ENCODE peak calls at places on chromosomes 4 and X, in five cellular contexts. One of them, this sample, is unnamed.

GRCh38 chr4:38567448-38567847 is 96.6 kb upstream of the KLF3 start:
- DNase-seq in suprapubic skin: no peak
- DNase-seq in CD8-positive, alpha-beta T cell: no peak
- DNase-seq in endodermal cell: no peak
- DNase-seq in tibial nerve: no peak
- DNase-seq in this sample: no peak

GRCh38 chr4:148300877-148301276 is 141.3 kb downstream of the NR3C2 start:
- DNase-seq in suprapubic skin: no peak
- DNase-seq in CD8-positive, alpha-beta T cell: no peak
- DNase-seq in endodermal cell: no peak
- DNase-seq in tibial nerve: no peak
- DNase-seq in this sample: no peak

GRCh38 chr4:119299221-119300071 is 22.5 kb downstream of the FABP2 start:
- DNase-seq in suprapubic skin: no peak
- DNase-seq in CD8-positive, alpha-beta T cell: no peak
- DNase-seq in endodermal cell: peak; percentile 45
- DNase-seq in tibial nerve: no peak
- DNase-seq in this sample: no peak

GRCh38 chr4:151599876-151600275 is 160.9 kb downstream of the GATB start:
- DNase-seq in suprapubic skin: no peak
- DNase-seq in CD8-positive, alpha-beta T cell: no peak
- DNase-seq in endodermal cell: no peak
- DNase-seq in tibial nerve: no peak
- DNase-seq in this sample: no peak

GRCh38 chrX:131405497-131405896 is 116.4 kb upstream of the IGSF1 start:
- DNase-seq in suprapubic skin: no peak
- DNase-seq in CD8-positive, alpha-beta T cell: no peak
- DNase-seq in endodermal cell: peak; percentile 44
- DNase-seq in tibial nerve: no peak
- DNase-seq in this sample: no peak

GRCh38 chr4:108700358-108700757 is 50.0 kb downstream of the OSTC start:
- DNase-seq in suprapubic skin: no peak
- DNase-seq in CD8-positive, alpha-beta T cell: no peak
- DNase-seq in endodermal cell: no peak
- DNase-seq in tibial nerve: no peak
- DNase-seq in this sample: no peak

GRCh38 chr4:143482753-143483362 is 30.6 kb upstream of the SMARCA5 start:
- DNase-seq in suprapubic skin: no peak
- DNase-seq in CD8-positive, alpha-beta T cell: no peak
- DNase-seq in endodermal cell: no peak
- DNase-seq in tibial nerve: peak; percentile 50
- DNase-seq in this sample: no peak

GRCh38 chrX:40031861-40032422 is 65.8 kb downstream of the BCOR start:
- DNase-seq in suprapubic skin: no peak
- DNase-seq in CD8-positive, alpha-beta T cell: no peak
- DNase-seq in endodermal cell: no peak
- DNase-seq in tibial nerve: no peak
- DNase-seq in this sample: no peak

GRCh38 chr4:31674313-31674947 is 954.3 kb downstream of the PCDH7 start:
- DNase-seq in suprapubic skin: no peak
- DNase-seq in CD8-positive, alpha-beta T cell: no peak
- DNase-seq in endodermal cell: peak; percentile 59
- DNase-seq in tibial nerve: no peak
- DNase-seq in this sample: no peak

GRCh38 chr4:75673959-75674328 is 733 bp upstream of the G3BP2 start:
- DNase-seq in suprapubic skin: no peak
- DNase-seq in CD8-positive, alpha-beta T cell: no peak
- DNase-seq in endodermal cell: peak; percentile 46
- DNase-seq in tibial nerve: no peak
- DNase-seq in this sample: no peak

GRCh38 chrX:150548684-150549083 is 19.7 kb upstream of the MTM1 start:
- DNase-seq in suprapubic skin: no peak
- DNase-seq in CD8-positive, alpha-beta T cell: no peak
- DNase-seq in endodermal cell: no peak
- DNase-seq in tibial nerve: no peak
- DNase-seq in this sample: no peak

GRCh38 chrX:154735695-154736393 is 15.0 kb downstream of the GAB3 start:
- DNase-seq in suprapubic skin: no peak
- DNase-seq in CD8-positive, alpha-beta T cell: no peak
- DNase-seq in endodermal cell: no peak
- DNase-seq in tibial nerve: peak; percentile 52
- DNase-seq in this sample: no peak

GRCh38 chr4:153040677-153041076 is 104.6 kb downstream of the FHDC1 start:
- DNase-seq in suprapubic skin: no peak
- DNase-seq in CD8-positive, alpha-beta T cell: no peak
- DNase-seq in endodermal cell: no peak
- DNase-seq in tibial nerve: no peak
- DNase-seq in this sample: no peak

GRCh38 chr4:180434131-180434895 is 1808.9 kb upstream of the TENM3 start:
- DNase-seq in suprapubic skin: no peak
- DNase-seq in CD8-positive, alpha-beta T cell: no peak
- DNase-seq in endodermal cell: no peak
- DNase-seq in tibial nerve: no peak
- DNase-seq in this sample: no peak

GRCh38 chrX:50618788-50619558 is 148.3 kb upstream of the DGKK start:
- DNase-seq in suprapubic skin: no peak
- DNase-seq in CD8-positive, alpha-beta T cell: no peak
- DNase-seq in endodermal cell: no peak
- DNase-seq in tibial nerve: no peak
- DNase-seq in this sample: no peak

GRCh38 chrX:135484636-135485289 is 35.7 kb upstream of the INTS6L start:
- DNase-seq in suprapubic skin: no peak
- DNase-seq in CD8-positive, alpha-beta T cell: no peak
- DNase-seq in endodermal cell: no peak
- DNase-seq in tibial nerve: peak; percentile 5
- DNase-seq in this sample: peak; percentile 11

GRCh38 chrX:96483642-96484160 is 200.9 kb upstream of the DIAPH2 start:
- DNase-seq in suprapubic skin: no peak
- DNase-seq in CD8-positive, alpha-beta T cell: no peak
- DNase-seq in endodermal cell: no peak
- DNase-seq in tibial nerve: no peak
- DNase-seq in this sample: no peak

GRCh38 chrX:40300286-40300890 is 202.6 kb upstream of the BCOR start:
- DNase-seq in suprapubic skin: no peak
- DNase-seq in CD8-positive, alpha-beta T cell: no peak
- DNase-seq in endodermal cell: no peak
- DNase-seq in tibial nerve: no peak
- DNase-seq in this sample: no peak

GRCh38 chrX:29397506-29397905 is 810.3 kb downstream of the IL1RAPL1 start:
- DNase-seq in suprapubic skin: no peak
- DNase-seq in CD8-positive, alpha-beta T cell: no peak
- DNase-seq in endodermal cell: no peak
- DNase-seq in tibial nerve: no peak
- DNase-seq in this sample: no peak

DNA sequence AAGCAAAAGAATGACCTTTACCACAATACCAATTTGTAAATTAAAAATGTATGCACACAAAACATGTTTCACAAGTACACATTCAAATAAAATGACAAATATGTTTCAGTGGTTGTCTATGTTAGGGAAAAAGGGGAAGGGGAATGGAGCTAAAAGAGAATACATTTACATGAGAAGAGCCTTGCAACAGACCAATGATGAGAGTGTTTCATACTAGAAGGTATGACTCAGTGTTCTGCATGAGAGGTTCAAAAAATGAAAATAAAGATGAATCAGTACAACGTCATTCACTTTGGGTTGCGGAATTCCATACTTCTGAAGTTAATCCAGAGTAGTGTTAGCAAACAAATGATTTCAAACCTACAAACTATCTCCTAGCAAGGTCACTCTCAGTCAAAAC is 51.7 kb downstream of the RPGR start:
- DNase-seq in suprapubic skin: no peak
- DNase-seq in CD8-positive, alpha-beta T cell: no peak
- DNase-seq in endodermal cell: no peak
- DNase-seq in tibial nerve: no peak
- DNase-seq in this sample: no peak
- H3K27ac ChIP-seq in suprapubic skin: no peak overlapping the region
- H3K27ac ChIP-seq in CD8-positive, alpha-beta T cell: no peak overlapping the region
- H3K27ac ChIP-seq in endodermal cell: no peak overlapping the region
- H3K27ac ChIP-seq in tibial nerve: no peak overlapping the region
- H3K27ac ChIP-seq in this sample: no peak overlapping the region

GRCh38 chrX:119417376-119417775 is 18.2 kb downstream of the SLC25A43 start:
- DNase-seq in suprapubic skin: no peak
- DNase-seq in CD8-positive, alpha-beta T cell: no peak
- DNase-seq in endodermal cell: no peak
- DNase-seq in tibial nerve: no peak
- DNase-seq in this sample: no peak
- TF ChIP-seq CTCF in suprapubic skin: no peak
- TF ChIP-seq CTCF in CD8-positive, alpha-beta T cell: no peak
- TF ChIP-seq CTCF in endodermal cell: no peak
- TF ChIP-seq CTCF in tibial nerve: no peak
- TF ChIP-seq CTCF in this sample: no peak

GRCh38 chr4:53003959-53004358 is 141.8 kb downstream of the RASL11B start:
- DNase-seq in suprapubic skin: no peak
- DNase-seq in CD8-positive, alpha-beta T cell: no peak
- DNase-seq in endodermal cell: no peak
- DNase-seq in tibial nerve: no peak
- DNase-seq in this sample: no peak
- H3K4me3 ChIP-seq in suprapubic skin: no peak overlapping the region
- H3K4me3 ChIP-seq in CD8-positive, alpha-beta T cell: no peak overlapping the region
- H3K4me3 ChIP-seq in endodermal cell: no peak overlapping the region
- H3K4me3 ChIP-seq in tibial nerve: no peak overlapping the region
- H3K4me3 ChIP-seq in this sample: no peak overlapping the region

GRCh38 chrX:16711219-16712115 is 1.0 kb downstream of the CTPS2 start:
- DNase-seq in suprapubic skin: peak; percentile 65
- DNase-seq in CD8-positive, alpha-beta T cell: peak; percentile 49
- DNase-seq in endodermal cell: peak; percentile 45
- DNase-seq in tibial nerve: no peak
- DNase-seq in this sample: no peak
- H3K27ac ChIP-seq in suprapubic skin: peak overlapping the region; percentile 88
- H3K27ac ChIP-seq in CD8-positive, alpha-beta T cell: peak overlapping the region; percentile 33
- H3K27ac ChIP-seq in endodermal cell: peak overlapping the region; percentile 44
- H3K27ac ChIP-seq in tibial nerve: peak overlapping the region; percentile 75
- H3K27ac ChIP-seq in this sample: peak overlapping the region; percentile 83

GRCh38 chr4:78033859-78034258 is 23.3 kb upstream of the FRAS1 start:
- DNase-seq in suprapubic skin: no peak
- DNase-seq in CD8-positive, alpha-beta T cell: no peak
- DNase-seq in endodermal cell: no peak
- DNase-seq in tibial nerve: no peak
- DNase-seq in this sample: no peak

GRCh38 chr4:78031457-78031856 is 25.7 kb upstream of the FRAS1 start:
- DNase-seq in suprapubic skin: no peak
- DNase-seq in CD8-positive, alpha-beta T cell: no peak
- DNase-seq in endodermal cell: no peak
- DNase-seq in tibial nerve: no peak
- DNase-seq in this sample: no peak

GRCh38 chr4:78032929-78033328 is 24.2 kb upstream of the FRAS1 start:
- DNase-seq in suprapubic skin: no peak
- DNase-seq in CD8-positive, alpha-beta T cell: no peak
- DNase-seq in endodermal cell: no peak
- DNase-seq in tibial nerve: no peak
- DNase-seq in this sample: no peak

DNA sequence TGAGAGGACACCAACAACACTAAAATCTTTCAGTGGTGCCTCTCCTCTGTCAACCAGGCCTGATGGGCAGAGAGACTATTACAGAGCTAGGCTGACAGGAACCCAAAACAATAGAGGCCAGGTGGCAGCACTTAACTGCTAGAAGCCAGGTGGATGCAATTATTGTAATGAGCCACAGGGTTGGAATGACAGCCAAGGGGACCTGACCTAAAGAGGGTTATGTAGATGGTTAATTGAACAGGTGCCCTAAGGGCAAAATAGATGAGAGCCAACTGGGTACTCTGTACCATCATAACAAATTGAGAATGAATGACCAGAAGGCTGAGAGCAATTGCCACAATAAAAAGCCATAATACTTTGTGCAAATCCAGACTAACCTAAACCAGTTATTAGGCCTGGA is 24.7 kb upstream of the FRAS1 start:
- DNase-seq in suprapubic skin: no peak
- DNase-seq in CD8-positive, alpha-beta T cell: no peak
- DNase-seq in endodermal cell: no peak
- DNase-seq in tibial nerve: no peak
- DNase-seq in this sample: no peak
- TF ChIP-seq CTCF in suprapubic skin: no peak
- TF ChIP-seq CTCF in CD8-positive, alpha-beta T cell: no peak
- TF ChIP-seq CTCF in endodermal cell: no peak
- TF ChIP-seq CTCF in tibial nerve: no peak
- TF ChIP-seq CTCF in this sample: no peak

GRCh38 chr4:7871356-7871755 is 68.3 kb downstream of the AFAP1 start:
- DNase-seq in suprapubic skin: no peak
- DNase-seq in CD8-positive, alpha-beta T cell: no peak
- DNase-seq in endodermal cell: no peak
- DNase-seq in tibial nerve: no peak
- DNase-seq in this sample: no peak
- H3K4me3 ChIP-seq in suprapubic skin: no peak overlapping the region
- H3K4me3 ChIP-seq in CD8-positive, alpha-beta T cell: no peak overlapping the region
- H3K4me3 ChIP-seq in endodermal cell: no peak overlapping the region
- H3K4me3 ChIP-seq in tibial nerve: no peak overlapping the region
- H3K4me3 ChIP-seq in this sample: peak overlapping the region; percentile 0

DNA sequence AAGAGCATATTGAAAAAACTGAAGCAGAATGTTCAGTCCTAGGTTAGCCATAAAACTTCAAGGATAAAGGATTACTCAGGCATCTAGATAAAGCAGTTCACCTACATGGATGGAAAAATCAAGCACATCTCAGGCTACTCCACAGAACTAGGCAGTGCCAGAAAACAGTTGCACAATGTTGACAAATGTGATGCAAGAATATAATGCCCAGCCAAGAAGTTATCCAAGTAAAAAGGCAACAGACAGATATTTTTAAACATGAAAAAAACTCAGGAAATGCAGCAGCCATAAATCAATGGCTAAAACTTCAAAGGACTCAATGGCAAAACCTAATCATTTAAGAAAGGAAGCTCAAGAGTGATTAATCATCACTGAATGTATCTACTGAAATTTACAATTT is 456.0 kb upstream of the FAM241A start:
- DNase-seq in suprapubic skin: peak; percentile 57
- DNase-seq in CD8-positive, alpha-beta T cell: no peak
- DNase-seq in endodermal cell: no peak
- DNase-seq in tibial nerve: peak; percentile 66
- DNase-seq in this sample: no peak
- H3K27ac ChIP-seq in suprapubic skin: no peak overlapping the region
- H3K27ac ChIP-seq in CD8-positive, alpha-beta T cell: no peak overlapping the region
- H3K27ac ChIP-seq in endodermal cell: no peak overlapping the region
- H3K27ac ChIP-seq in tibial nerve: no peak overlapping the region
- H3K27ac ChIP-seq in this sample: no peak overlapping the region

GRCh38 chr4:110518889-110519490 is 43.0 kb downstream of the ENPEP start:
- DNase-seq in suprapubic skin: no peak
- DNase-seq in CD8-positive, alpha-beta T cell: no peak
- DNase-seq in endodermal cell: peak; percentile 66
- DNase-seq in tibial nerve: peak; percentile 49
- DNase-seq in this sample: no peak
- TF ChIP-seq CTCF in suprapubic skin: peak; percentile 68
- TF ChIP-seq CTCF in CD8-positive, alpha-beta T cell: peak; percentile 94
- TF ChIP-seq CTCF in endodermal cell: peak; percentile 92
- TF ChIP-seq CTCF in tibial nerve: peak; percentile 42
- TF ChIP-seq CTCF in this sample: peak; percentile 70

GRCh38 chr4:24278693-24279092 is 305.7 kb downstream of the DHX15 start:
- DNase-seq in suprapubic skin: no peak
- DNase-seq in CD8-positive, alpha-beta T cell: no peak
- DNase-seq in endodermal cell: no peak
- DNase-seq in tibial nerve: no peak
- DNase-seq in this sample: no peak

GRCh38 chr4:24274401-24275035 is 309.8 kb downstream of the DHX15 start:
- DNase-seq in suprapubic skin: no peak
- DNase-seq in CD8-positive, alpha-beta T cell: no peak
- DNase-seq in endodermal cell: peak; percentile 18
- DNase-seq in tibial nerve: no peak
- DNase-seq in this sample: no peak

GRCh38 chr4:24279911-24280375 is 304.4 kb downstream of the DHX15 start:
- DNase-seq in suprapubic skin: no peak
- DNase-seq in CD8-positive, alpha-beta T cell: no peak
- DNase-seq in endodermal cell: no peak
- DNase-seq in tibial nerve: no peak
- DNase-seq in this sample: no peak

GRCh38 chr4:24282446-24282845 is 301.9 kb downstream of the DHX15 start:
- DNase-seq in suprapubic skin: no peak
- DNase-seq in CD8-positive, alpha-beta T cell: no peak
- DNase-seq in endodermal cell: no peak
- DNase-seq in tibial nerve: no peak
- DNase-seq in this sample: no peak

GRCh38 chr4:24279492-24279891 is 304.9 kb downstream of the DHX15 start:
- DNase-seq in suprapubic skin: no peak
- DNase-seq in CD8-positive, alpha-beta T cell: no peak
- DNase-seq in endodermal cell: no peak
- DNase-seq in tibial nerve: no peak
- DNase-seq in this sample: no peak
- H3K4me3 ChIP-seq in suprapubic skin: no peak overlapping the region
- H3K4me3 ChIP-seq in CD8-positive, alpha-beta T cell: no peak overlapping the region
- H3K4me3 ChIP-seq in endodermal cell: no peak overlapping the region
- H3K4me3 ChIP-seq in tibial nerve: no peak overlapping the region
- H3K4me3 ChIP-seq in this sample: no peak overlapping the region